ENCODE peak calls at places on chromosomes 16 and 17, in ten cellular contexts. T, X, V, O, U, S, Y, M, H and B are unnamed samples.

GRCh38 chr16:89120921-89121351 is 27.3 kb downstream of the ACSF3 start:
- DNase-seq in V (no peak), M (no peak), Y (no peak), S (no peak), T (no peak), O (no peak), X (no peak), U (no peak), H (no peak), B (no peak)

GRCh38 chr16:85360323-85361277 is 248.3 kb upstream of the CIBAR2 start:
- DNase-seq in H (no peak), S (no peak), O (no peak), M (no peak), T (no peak), U (no peak), X (no peak), Y (no peak), V (peak; percentile 84), B (peak; percentile 94)

GRCh38 chr16:58421529-58421928 is 29.3 kb downstream of the GINS3 start:
- DNase-seq in M (no peak), X (no peak), U (no peak), Y (peak; percentile 41), T (no peak), S (no peak), H (no peak), O (no peak), V (no peak), B (peak; percentile 67)

GRCh38 chr17:58452738-58453137 is 35.4 kb upstream of the RNF43 start:
- DNase-seq in U (no peak), X (no peak), O (no peak), T (no peak), M (no peak), Y (no peak), S (no peak), H (no peak), V (no peak), B (peak; percentile 14)

GRCh38 chr17:79114455-79115301 is 40.1 kb downstream of the ENGASE start:
- DNase-seq in M (no peak), H (no peak), S (no peak), V (no peak), T (no peak), U (no peak), Y (peak; percentile 9), X (no peak), O (peak; percentile 86), B (peak; percentile 19)

GRCh38 chr16:27216297-27216885 is 13.1 kb downstream of the KDM8 start:
- DNase-seq in T (no peak), O (peak; percentile 32), S (no peak), X (no peak), U (no peak), H (no peak), M (no peak), Y (no peak), V (no peak), B (no peak)

GRCh38 chr17:35127751-35128514 is 6.5 kb downstream of the FNDC8 start:
- DNase-seq in M (no peak), V (no peak), O (no peak), U (no peak), H (no peak), S (no peak), Y (peak; percentile 94), X (no peak), T (no peak), B (no peak)

GRCh38 chr16:55001931-55002330 is 71.3 kb downstream of the IRX5 start:
- DNase-seq in T (no peak), V (no peak), U (no peak), S (no peak), Y (no peak), H (no peak), O (no peak), X (no peak), M (no peak), B (peak; percentile 7)

GRCh38 chr17:49031965-49032928 is 35.1 kb downstream of the IGF2BP1 start:
- DNase-seq in Y (peak; percentile 89), X (no peak), V (peak; percentile 85), O (peak; percentile 88), S (peak; percentile 88), H (peak; percentile 7), T (no peak), M (no peak), U (peak; percentile 81), B (peak; percentile 76)